ENCODE peak calls at places on chromosome 22, in five cellular contexts. One of them, this sample, is unnamed.

GRCh38 chr22:22609271-22609670 is 35.1 kb upstream of the GGTLC2 start:
- DNase-seq in osteocyte: no peak
- DNase-seq in amniotic stem cell: no peak
- DNase-seq in renal cortical epithelial cell: peak
- DNase-seq in stimulated activated CD8-positive, alpha-beta memory T cell treated with anti-CD3 and anti-CD28 coated beads, Interleukin-7, amount 100 ng/mL, for 1 hour: no peak
- DNase-seq in this sample: no peak

GRCh38 chr22:50216161-50216683 is 15.4 kb downstream of the SELENOO start:
- DNase-seq in renal cortical epithelial cell: no peak
- DNase-seq in osteocyte: no peak
- DNase-seq in amniotic stem cell: no peak
- DNase-seq in stimulated activated CD8-positive, alpha-beta memory T cell treated with anti-CD3 and anti-CD28 coated beads, Interleukin-7, amount 100 ng/mL, for 1 hour: no peak
- DNase-seq in this sample: no peak

GRCh38 chr22:28903080-28903479 is 19.7 kb downstream of the ZNRF3 start:
- DNase-seq in stimulated activated CD8-positive, alpha-beta memory T cell treated with anti-CD3 and anti-CD28 coated beads, Interleukin-7, amount 100 ng/mL, for 1 hour: no peak
- DNase-seq in amniotic stem cell: no peak
- DNase-seq in osteocyte: no peak
- DNase-seq in renal cortical epithelial cell: no peak
- DNase-seq in this sample: no peak

GRCh38 chr22:46090051-46090591 is 60.2 kb upstream of the PPARA start:
- DNase-seq in renal cortical epithelial cell: no peak
- DNase-seq in amniotic stem cell: no peak
- DNase-seq in osteocyte: no peak
- DNase-seq in stimulated activated CD8-positive, alpha-beta memory T cell treated with anti-CD3 and anti-CD28 coated beads, Interleukin-7, amount 100 ng/mL, for 1 hour: no peak
- DNase-seq in this sample: peak

GRCh38 chr22:47165338-47165931 is 403.0 kb downstream of the TBC1D22A start:
- DNase-seq in amniotic stem cell: no peak
- DNase-seq in osteocyte: no peak
- DNase-seq in stimulated activated CD8-positive, alpha-beta memory T cell treated with anti-CD3 and anti-CD28 coated beads, Interleukin-7, amount 100 ng/mL, for 1 hour: no peak
- DNase-seq in renal cortical epithelial cell: no peak
- DNase-seq in this sample: peak

GRCh38 chr22:22890085-22890484 is 2.5 kb downstream of the IGLL5 start:
- DNase-seq in osteocyte: no peak
- DNase-seq in renal cortical epithelial cell: no peak
- DNase-seq in amniotic stem cell: no peak
- DNase-seq in stimulated activated CD8-positive, alpha-beta memory T cell treated with anti-CD3 and anti-CD28 coated beads, Interleukin-7, amount 100 ng/mL, for 1 hour: no peak
- DNase-seq in this sample: no peak

GRCh38 chr22:48204296-48204695 is 1441.8 kb downstream of the TBC1D22A start:
- DNase-seq in amniotic stem cell: no peak
- DNase-seq in stimulated activated CD8-positive, alpha-beta memory T cell treated with anti-CD3 and anti-CD28 coated beads, Interleukin-7, amount 100 ng/mL, for 1 hour: no peak
- DNase-seq in renal cortical epithelial cell: no peak
- DNase-seq in osteocyte: peak
- DNase-seq in this sample: no peak

GRCh38 chr22:38120359-38121110 is 10.1 kb upstream of the BAIAP2L2 start:
- DNase-seq in renal cortical epithelial cell: no peak
- DNase-seq in amniotic stem cell: no peak
- DNase-seq in osteocyte: no peak
- DNase-seq in stimulated activated CD8-positive, alpha-beta memory T cell treated with anti-CD3 and anti-CD28 coated beads, Interleukin-7, amount 100 ng/mL, for 1 hour: no peak
- DNase-seq in this sample: no peak

GRCh38 chr22:22835892-22836291 is 51.7 kb upstream of the IGLL5 start:
- DNase-seq in amniotic stem cell: no peak
- DNase-seq in renal cortical epithelial cell: no peak
- DNase-seq in stimulated activated CD8-positive, alpha-beta memory T cell treated with anti-CD3 and anti-CD28 coated beads, Interleukin-7, amount 100 ng/mL, for 1 hour: no peak
- DNase-seq in osteocyte: no peak
- DNase-seq in this sample: no peak

GRCh38 chr22:39362932-39363331 is 13.1 kb downstream of the SYNGR1 start:
- DNase-seq in osteocyte: no peak
- DNase-seq in stimulated activated CD8-positive, alpha-beta memory T cell treated with anti-CD3 and anti-CD28 coated beads, Interleukin-7, amount 100 ng/mL, for 1 hour: no peak
- DNase-seq in amniotic stem cell: no peak
- DNase-seq in renal cortical epithelial cell: no peak
- DNase-seq in this sample: no peak

GRCh38 chr22:27638329-27639179 is 163.0 kb downstream of the MN1 start:
- DNase-seq in renal cortical epithelial cell: no peak
- DNase-seq in osteocyte: no peak
- DNase-seq in stimulated activated CD8-positive, alpha-beta memory T cell treated with anti-CD3 and anti-CD28 coated beads, Interleukin-7, amount 100 ng/mL, for 1 hour: no peak
- DNase-seq in amniotic stem cell: no peak
- DNase-seq in this sample: no peak

GRCh38 chr22:26708256-26709009 is 51.0 kb downstream of the MIAT start:
- DNase-seq in stimulated activated CD8-positive, alpha-beta memory T cell treated with anti-CD3 and anti-CD28 coated beads, Interleukin-7, amount 100 ng/mL, for 1 hour: no peak
- DNase-seq in renal cortical epithelial cell: no peak
- DNase-seq in osteocyte: no peak
- DNase-seq in amniotic stem cell: no peak
- DNase-seq in this sample: no peak

GRCh38 chr22:23925020-23925606 is 30.9 kb downstream of the MIF start:
- DNase-seq in renal cortical epithelial cell: no peak
- DNase-seq in osteocyte: peak
- DNase-seq in stimulated activated CD8-positive, alpha-beta memory T cell treated with anti-CD3 and anti-CD28 coated beads, Interleukin-7, amount 100 ng/mL, for 1 hour: no peak
- DNase-seq in amniotic stem cell: no peak
- DNase-seq in this sample: no peak

GRCh38 chr22:47484960-47485571 is 722.6 kb downstream of the TBC1D22A start:
- DNase-seq in renal cortical epithelial cell: no peak
- DNase-seq in osteocyte: no peak
- DNase-seq in amniotic stem cell: no peak
- DNase-seq in stimulated activated CD8-positive, alpha-beta memory T cell treated with anti-CD3 and anti-CD28 coated beads, Interleukin-7, amount 100 ng/mL, for 1 hour: no peak
- DNase-seq in this sample: no peak

GRCh38 chr22:44163536-44163935 is 17.2 kb upstream of the PARVG start:
- DNase-seq in renal cortical epithelial cell: no peak
- DNase-seq in osteocyte: no peak
- DNase-seq in amniotic stem cell: no peak
- DNase-seq in stimulated activated CD8-positive, alpha-beta memory T cell treated with anti-CD3 and anti-CD28 coated beads, Interleukin-7, amount 100 ng/mL, for 1 hour: no peak
- DNase-seq in this sample: no peak

GRCh38 chr22:19987394-19988306 is 29.0 kb downstream of the ARVCF start:
- DNase-seq in stimulated activated CD8-positive, alpha-beta memory T cell treated with anti-CD3 and anti-CD28 coated beads, Interleukin-7, amount 100 ng/mL, for 1 hour: no peak
- DNase-seq in amniotic stem cell: no peak
- DNase-seq in osteocyte: no peak
- DNase-seq in renal cortical epithelial cell: no peak
- DNase-seq in this sample: no peak

GRCh38 chr22:42229455-42230149 is 40.9 kb downstream of the TCF20 start:
- DNase-seq in amniotic stem cell: no peak
- DNase-seq in stimulated activated CD8-positive, alpha-beta memory T cell treated with anti-CD3 and anti-CD28 coated beads, Interleukin-7, amount 100 ng/mL, for 1 hour: no peak
- DNase-seq in osteocyte: no peak
- DNase-seq in renal cortical epithelial cell: no peak
- DNase-seq in this sample: no peak

GRCh38 chr22:46275455-46276129 is 7.8 kb downstream of the TTC38 start:
- DNase-seq in renal cortical epithelial cell: no peak
- DNase-seq in amniotic stem cell: no peak
- DNase-seq in stimulated activated CD8-positive, alpha-beta memory T cell treated with anti-CD3 and anti-CD28 coated beads, Interleukin-7, amount 100 ng/mL, for 1 hour: no peak
- DNase-seq in osteocyte: no peak
- DNase-seq in this sample: no peak

GRCh38 chr22:48592066-48592345 is 1235.7 kb downstream of the BRD1 start:
- DNase-seq in stimulated activated CD8-positive, alpha-beta memory T cell treated with anti-CD3 and anti-CD28 coated beads, Interleukin-7, amount 100 ng/mL, for 1 hour: no peak
- DNase-seq in renal cortical epithelial cell: no peak
- DNase-seq in amniotic stem cell: no peak
- DNase-seq in osteocyte: no peak
- DNase-seq in this sample: no peak

GRCh38 chr22:21865041-21865440 is 2.4 kb downstream of the MAPK1 start:
- DNase-seq in stimulated activated CD8-positive, alpha-beta memory T cell treated with anti-CD3 and anti-CD28 coated beads, Interleukin-7, amount 100 ng/mL, for 1 hour: no peak
- DNase-seq in amniotic stem cell: peak
- DNase-seq in renal cortical epithelial cell: peak
- DNase-seq in osteocyte: no peak
- DNase-seq in this sample: no peak

GRCh38 chr22:21907638-21908522 is 40.4 kb upstream of the MAPK1 start:
- DNase-seq in osteocyte: no peak
- DNase-seq in amniotic stem cell: no peak
- DNase-seq in renal cortical epithelial cell: no peak
- DNase-seq in stimulated activated CD8-positive, alpha-beta memory T cell treated with anti-CD3 and anti-CD28 coated beads, Interleukin-7, amount 100 ng/mL, for 1 hour: no peak
- DNase-seq in this sample: no peak

GRCh38 chr22:47274196-47274595 is 511.7 kb downstream of the TBC1D22A start:
- DNase-seq in amniotic stem cell: no peak
- DNase-seq in stimulated activated CD8-positive, alpha-beta memory T cell treated with anti-CD3 and anti-CD28 coated beads, Interleukin-7, amount 100 ng/mL, for 1 hour: no peak
- DNase-seq in osteocyte: no peak
- DNase-seq in renal cortical epithelial cell: no peak
- DNase-seq in this sample: no peak

GRCh38 chr22:30206964-30207363 is 39.6 kb downstream of the LIF start:
- DNase-seq in stimulated activated CD8-positive, alpha-beta memory T cell treated with anti-CD3 and anti-CD28 coated beads, Interleukin-7, amount 100 ng/mL, for 1 hour: no peak
- DNase-seq in osteocyte: no peak
- DNase-seq in amniotic stem cell: peak
- DNase-seq in renal cortical epithelial cell: peak
- DNase-seq in this sample: no peak

GRCh38 chr22:22746061-22746962 is 101.9 kb downstream of the GGTLC2 start:
- DNase-seq in renal cortical epithelial cell: no peak
- DNase-seq in osteocyte: peak
- DNase-seq in amniotic stem cell: no peak
- DNase-seq in stimulated activated CD8-positive, alpha-beta memory T cell treated with anti-CD3 and anti-CD28 coated beads, Interleukin-7, amount 100 ng/mL, for 1 hour: no peak
- DNase-seq in this sample: no peak

GRCh38 chr22:49667236-49667635 is 160.4 kb downstream of the BRD1 start:
- DNase-seq in osteocyte: no peak
- DNase-seq in amniotic stem cell: no peak
- DNase-seq in renal cortical epithelial cell: no peak
- DNase-seq in stimulated activated CD8-positive, alpha-beta memory T cell treated with anti-CD3 and anti-CD28 coated beads, Interleukin-7, amount 100 ng/mL, for 1 hour: no peak
- DNase-seq in this sample: peak

GRCh38 chr22:35625763-35626162 is 8.6 kb upstream of the MB start:
- DNase-seq in renal cortical epithelial cell: no peak
- DNase-seq in stimulated activated CD8-positive, alpha-beta memory T cell treated with anti-CD3 and anti-CD28 coated beads, Interleukin-7, amount 100 ng/mL, for 1 hour: no peak
- DNase-seq in osteocyte: no peak
- DNase-seq in amniotic stem cell: no peak
- DNase-seq in this sample: no peak

GRCh38 chr22:49148895-49149418 is 678.7 kb downstream of the BRD1 start:
- DNase-seq in osteocyte: no peak
- DNase-seq in amniotic stem cell: no peak
- DNase-seq in renal cortical epithelial cell: no peak
- DNase-seq in stimulated activated CD8-positive, alpha-beta memory T cell treated with anti-CD3 and anti-CD28 coated beads, Interleukin-7, amount 100 ng/mL, for 1 hour: no peak
- DNase-seq in this sample: peak

GRCh38 chr22:44698531-44699421 is 3.2 kb upstream of the PRR5 start:
- DNase-seq in osteocyte: no peak
- DNase-seq in renal cortical epithelial cell: peak
- DNase-seq in amniotic stem cell: peak
- DNase-seq in stimulated activated CD8-positive, alpha-beta memory T cell treated with anti-CD3 and anti-CD28 coated beads, Interleukin-7, amount 100 ng/mL, for 1 hour: no peak
- DNase-seq in this sample: no peak

GRCh38 chr22:37187552-37187890 is 526 bp downstream of the C1QTNF6 start:
- DNase-seq in osteocyte: no peak
- DNase-seq in stimulated activated CD8-positive, alpha-beta memory T cell treated with anti-CD3 and anti-CD28 coated beads, Interleukin-7, amount 100 ng/mL, for 1 hour: no peak
- DNase-seq in renal cortical epithelial cell: peak
- DNase-seq in amniotic stem cell: no peak
- DNase-seq in this sample: no peak

GRCh38 chr22:27867114-27867957 is 51.7 kb downstream of the PITPNB start:
- DNase-seq in stimulated activated CD8-positive, alpha-beta memory T cell treated with anti-CD3 and anti-CD28 coated beads, Interleukin-7, amount 100 ng/mL, for 1 hour: no peak
- DNase-seq in osteocyte: no peak
- DNase-seq in amniotic stem cell: no peak
- DNase-seq in renal cortical epithelial cell: no peak
- DNase-seq in this sample: no peak

GRCh38 chr22:50248192-50249084 is 2.6 kb downstream of the HDAC10 start:
- DNase-seq in renal cortical epithelial cell: no peak
- DNase-seq in osteocyte: no peak
- DNase-seq in amniotic stem cell: no peak
- DNase-seq in stimulated activated CD8-positive, alpha-beta memory T cell treated with anti-CD3 and anti-CD28 coated beads, Interleukin-7, amount 100 ng/mL, for 1 hour: no peak
- DNase-seq in this sample: no peak

GRCh38 chr22:35582861-35583670 is 34.1 kb downstream of the MB start:
- DNase-seq in osteocyte: no peak
- DNase-seq in renal cortical epithelial cell: peak
- DNase-seq in amniotic stem cell: peak
- DNase-seq in stimulated activated CD8-positive, alpha-beta memory T cell treated with anti-CD3 and anti-CD28 coated beads, Interleukin-7, amount 100 ng/mL, for 1 hour: peak
- DNase-seq in this sample: no peak

GRCh38 chr22:40024201-40025061 is 29.7 kb downstream of the FAM83F start:
- DNase-seq in stimulated activated CD8-positive, alpha-beta memory T cell treated with anti-CD3 and anti-CD28 coated beads, Interleukin-7, amount 100 ng/mL, for 1 hour: no peak
- DNase-seq in renal cortical epithelial cell: no peak
- DNase-seq in amniotic stem cell: peak
- DNase-seq in osteocyte: no peak
- DNase-seq in this sample: no peak

GRCh38 chr22:48711669-48712068 is 1116.0 kb downstream of the BRD1 start:
- DNase-seq in stimulated activated CD8-positive, alpha-beta memory T cell treated with anti-CD3 and anti-CD28 coated beads, Interleukin-7, amount 100 ng/mL, for 1 hour: no peak
- DNase-seq in amniotic stem cell: no peak
- DNase-seq in osteocyte: no peak
- DNase-seq in renal cortical epithelial cell: no peak
- DNase-seq in this sample: no peak

GRCh38 chr22:19716829-19717105 is 2.5 kb downstream of the SEPTIN5 start:
- DNase-seq in osteocyte: no peak
- DNase-seq in renal cortical epithelial cell: no peak
- DNase-seq in stimulated activated CD8-positive, alpha-beta memory T cell treated with anti-CD3 and anti-CD28 coated beads, Interleukin-7, amount 100 ng/mL, for 1 hour: no peak
- DNase-seq in amniotic stem cell: no peak
- DNase-seq in this sample: no peak

GRCh38 chr22:49780992-49781782 is 46.5 kb downstream of the BRD1 start:
- DNase-seq in stimulated activated CD8-positive, alpha-beta memory T cell treated with anti-CD3 and anti-CD28 coated beads, Interleukin-7, amount 100 ng/mL, for 1 hour: no peak
- DNase-seq in amniotic stem cell: no peak
- DNase-seq in osteocyte: no peak
- DNase-seq in renal cortical epithelial cell: no peak
- DNase-seq in this sample: no peak

This sample was measured in coronary artery.